ENCODE peak calls at places on chromosome 1, in six cellular contexts. K, J, D, E, N and Z are unnamed samples.

GRCh38 chr1:29120955-29121485 is 2.7 kb downstream of the TMEM200B start:
- DNase-seq in K (peak), N (peak), D (no peak), E (no peak), J (peak), Z (no peak)

GRCh38 chr1:236534164-236534651 is 10.4 kb downstream of the LGALS8 start:
- DNase-seq in K (peak), E (peak), D (peak), N (peak), J (no peak), Z (no peak)

GRCh38 chr1:56024155-56024554 is 555.2 kb downstream of the PLPP3 start:
- DNase-seq in K (no peak), D (peak), N (no peak), J (no peak), E (no peak), Z (no peak)

GRCh38 chr1:192839164-192840066 is 30.6 kb downstream of the RGS2 start:
- DNase-seq in K (no peak), N (no peak), J (no peak), D (no peak), E (no peak), Z (no peak)

GRCh38 chr1:112508242-112509004 is at the start of gene WNT2B:
- DNase-seq in D (no peak), N (peak), E (no peak), J (no peak), K (no peak), Z (no peak)

GRCh38 chr1:202235856-202236837 is 42.5 kb downstream of the LGR6 start:
- DNase-seq in E (peak), K (peak), D (peak), N (peak), J (peak), Z (peak)

GRCh38 chr1:201937624-201938212 is 8.6 kb downstream of the LMOD1 start:
- DNase-seq in J (no peak), N (no peak), D (peak), K (peak), E (peak), Z (no peak)

GRCh38 chr1:94276900-94277581 is 39.7 kb upstream of the ARHGAP29 start:
- DNase-seq in N (no peak), D (peak), J (no peak), E (no peak), K (peak), Z (no peak)